ENCODE peak calls at places on chromosomes 3 and 15, in five cellular contexts. One of them, this sample, is unnamed.
A peak's percentile ranks its signal among the peaks of the same experiment; 100 is the strongest.

GRCh38 chr15:89052474-89052873 is 35.8 kb upstream of the ABHD2 start:
- DNase-seq in right lobe of liver: no peak
- DNase-seq in effector memory CD4-positive, alpha-beta T cell: no peak
- DNase-seq in psoas muscle: no peak
- DNase-seq in right cardiac atrium: no peak
- DNase-seq in this sample: no peak

GRCh38 chr3:73577704-73578103 is 47.0 kb downstream of the PDZRN3 start:
- DNase-seq in right cardiac atrium: no peak
- DNase-seq in effector memory CD4-positive, alpha-beta T cell: no peak
- DNase-seq in psoas muscle: no peak
- DNase-seq in right lobe of liver: no peak
- DNase-seq in this sample: no peak

GRCh38 chr15:61827131-61827530 is 233.1 kb downstream of the VPS13C start:
- DNase-seq in right lobe of liver: no peak
- DNase-seq in psoas muscle: no peak
- DNase-seq in effector memory CD4-positive, alpha-beta T cell: no peak
- DNase-seq in right cardiac atrium: no peak
- DNase-seq in this sample: no peak

GRCh38 chr15:36905908-36906307 is 194.4 kb downstream of the MEIS2 start:
- DNase-seq in right cardiac atrium: peak; percentile 53
- DNase-seq in effector memory CD4-positive, alpha-beta T cell: no peak
- DNase-seq in right lobe of liver: no peak
- DNase-seq in psoas muscle: no peak
- DNase-seq in this sample: no peak

GRCh38 chr3:50415066-50415465 is 55.7 kb upstream of the TMEM115 start:
- DNase-seq in psoas muscle: no peak
- DNase-seq in effector memory CD4-positive, alpha-beta T cell: no peak
- DNase-seq in right lobe of liver: no peak
- DNase-seq in right cardiac atrium: no peak
- DNase-seq in this sample: no peak

GRCh38 chr3:49794926-49795905 is 4.5 kb downstream of the CDHR4 start:
- DNase-seq in effector memory CD4-positive, alpha-beta T cell: no peak
- DNase-seq in right lobe of liver: no peak
- DNase-seq in psoas muscle: no peak
- DNase-seq in right cardiac atrium: no peak
- DNase-seq in this sample: no peak

GRCh38 chr15:73700041-73700842 is 16.1 kb downstream of the CD276 start:
- DNase-seq in right cardiac atrium: peak; percentile 89
- DNase-seq in right lobe of liver: peak; percentile 76
- DNase-seq in effector memory CD4-positive, alpha-beta T cell: peak; percentile 49
- DNase-seq in psoas muscle: peak; percentile 71
- DNase-seq in this sample: peak; percentile 54

GRCh38 chr15:40046721-40047412 is 7.9 kb upstream of the SRP14 start:
- DNase-seq in right cardiac atrium: no peak
- DNase-seq in effector memory CD4-positive, alpha-beta T cell: no peak
- DNase-seq in right lobe of liver: no peak
- DNase-seq in psoas muscle: no peak
- DNase-seq in this sample: no peak

GRCh38 chr3:126393563-126393962 is 1.1 kb upstream of the CFAP100 start:
- DNase-seq in psoas muscle: no peak
- DNase-seq in right cardiac atrium: no peak
- DNase-seq in right lobe of liver: peak; percentile 12
- DNase-seq in effector memory CD4-positive, alpha-beta T cell: no peak
- DNase-seq in this sample: no peak

GRCh38 chr3:16545413-16546185 is 32.1 kb upstream of the RFTN1 start:
- DNase-seq in psoas muscle: no peak
- DNase-seq in right lobe of liver: no peak
- DNase-seq in right cardiac atrium: no peak
- DNase-seq in effector memory CD4-positive, alpha-beta T cell: no peak
- DNase-seq in this sample: no peak

GRCh38 chr3:113166719-113167492 is 44.5 kb upstream of the BOC start:
- DNase-seq in right lobe of liver: no peak
- DNase-seq in psoas muscle: peak; percentile 29
- DNase-seq in effector memory CD4-positive, alpha-beta T cell: no peak
- DNase-seq in right cardiac atrium: peak; percentile 82
- DNase-seq in this sample: no peak

GRCh38 chr3:107910713-107911259 is 180.0 kb downstream of the CD47 start:
- DNase-seq in right cardiac atrium: no peak
- DNase-seq in effector memory CD4-positive, alpha-beta T cell: no peak
- DNase-seq in psoas muscle: no peak
- DNase-seq in right lobe of liver: no peak
- DNase-seq in this sample: no peak

GRCh38 chr15:98241032-98241554 is 280.6 kb downstream of the ARRDC4 start:
- DNase-seq in right lobe of liver: no peak
- DNase-seq in effector memory CD4-positive, alpha-beta T cell: no peak
- DNase-seq in right cardiac atrium: no peak
- DNase-seq in psoas muscle: no peak
- DNase-seq in this sample: no peak

GRCh38 chr3:35602395-35602936 is 36.9 kb upstream of the ARPP21 start:
- DNase-seq in right lobe of liver: no peak
- DNase-seq in right cardiac atrium: no peak
- DNase-seq in effector memory CD4-positive, alpha-beta T cell: no peak
- DNase-seq in psoas muscle: no peak
- DNase-seq in this sample: no peak

GRCh38 chr3:188268336-188268735 is 114.4 kb downstream of the LPP start:
- DNase-seq in effector memory CD4-positive, alpha-beta T cell: no peak
- DNase-seq in right lobe of liver: no peak
- DNase-seq in right cardiac atrium: no peak
- DNase-seq in psoas muscle: no peak
- DNase-seq in this sample: no peak

GRCh38 chr3:115279939-115280338 is 132.9 kb upstream of the ZBTB20 start:
- DNase-seq in psoas muscle: no peak
- DNase-seq in effector memory CD4-positive, alpha-beta T cell: no peak
- DNase-seq in right lobe of liver: no peak
- DNase-seq in right cardiac atrium: no peak
- DNase-seq in this sample: no peak

GRCh38 chr15:34753236-34753894 is 1.4 kb downstream of the GJD2 start:
- DNase-seq in right cardiac atrium: peak; percentile 44
- DNase-seq in psoas muscle: no peak
- DNase-seq in right lobe of liver: no peak
- DNase-seq in effector memory CD4-positive, alpha-beta T cell: no peak
- DNase-seq in this sample: no peak

GRCh38 chr3:42014949-42015533 is 53.1 kb upstream of the ULK4 start:
- DNase-seq in right cardiac atrium: peak; percentile 86
- DNase-seq in effector memory CD4-positive, alpha-beta T cell: no peak
- DNase-seq in psoas muscle: peak; percentile 74
- DNase-seq in right lobe of liver: peak; percentile 87
- DNase-seq in this sample: no peak

GRCh38 chr3:69009559-69010410 is 3.7 kb downstream of the EOGT start:
- DNase-seq in right lobe of liver: no peak
- DNase-seq in psoas muscle: no peak
- DNase-seq in effector memory CD4-positive, alpha-beta T cell: no peak
- DNase-seq in right cardiac atrium: no peak
- DNase-seq in this sample: no peak

GRCh38 chr3:10356461-10356897 is 35.6 kb upstream of the SEC13 start:
- DNase-seq in right cardiac atrium: no peak
- DNase-seq in right lobe of liver: no peak
- DNase-seq in effector memory CD4-positive, alpha-beta T cell: no peak
- DNase-seq in psoas muscle: no peak
- DNase-seq in this sample: no peak

GRCh38 chr3:191301017-191301416 is 28.2 kb upstream of the CCDC50 start:
- DNase-seq in right cardiac atrium: no peak
- DNase-seq in effector memory CD4-positive, alpha-beta T cell: no peak
- DNase-seq in psoas muscle: no peak
- DNase-seq in right lobe of liver: no peak
- DNase-seq in this sample: no peak

GRCh38 chr3:85821130-85821756 is 862.5 kb downstream of the CADM2 start:
- DNase-seq in right cardiac atrium: no peak
- DNase-seq in effector memory CD4-positive, alpha-beta T cell: no peak
- DNase-seq in psoas muscle: no peak
- DNase-seq in right lobe of liver: no peak
- DNase-seq in this sample: no peak

GRCh38 chr15:25068696-25069095 is 113.9 kb downstream of the SNRPN start:
- DNase-seq in right cardiac atrium: no peak
- DNase-seq in psoas muscle: no peak
- DNase-seq in effector memory CD4-positive, alpha-beta T cell: no peak
- DNase-seq in right lobe of liver: no peak
- DNase-seq in this sample: no peak

GRCh38 chr15:25070357-25070963 is 115.7 kb downstream of the SNRPN start:
- DNase-seq in effector memory CD4-positive, alpha-beta T cell: no peak
- DNase-seq in right cardiac atrium: no peak
- DNase-seq in psoas muscle: no peak
- DNase-seq in right lobe of liver: no peak
- DNase-seq in this sample: no peak

GRCh38 chr15:25067725-25068309 is 113.0 kb downstream of the SNRPN start:
- DNase-seq in right lobe of liver: no peak
- DNase-seq in right cardiac atrium: no peak
- DNase-seq in psoas muscle: no peak
- DNase-seq in effector memory CD4-positive, alpha-beta T cell: no peak
- DNase-seq in this sample: no peak

DNA sequence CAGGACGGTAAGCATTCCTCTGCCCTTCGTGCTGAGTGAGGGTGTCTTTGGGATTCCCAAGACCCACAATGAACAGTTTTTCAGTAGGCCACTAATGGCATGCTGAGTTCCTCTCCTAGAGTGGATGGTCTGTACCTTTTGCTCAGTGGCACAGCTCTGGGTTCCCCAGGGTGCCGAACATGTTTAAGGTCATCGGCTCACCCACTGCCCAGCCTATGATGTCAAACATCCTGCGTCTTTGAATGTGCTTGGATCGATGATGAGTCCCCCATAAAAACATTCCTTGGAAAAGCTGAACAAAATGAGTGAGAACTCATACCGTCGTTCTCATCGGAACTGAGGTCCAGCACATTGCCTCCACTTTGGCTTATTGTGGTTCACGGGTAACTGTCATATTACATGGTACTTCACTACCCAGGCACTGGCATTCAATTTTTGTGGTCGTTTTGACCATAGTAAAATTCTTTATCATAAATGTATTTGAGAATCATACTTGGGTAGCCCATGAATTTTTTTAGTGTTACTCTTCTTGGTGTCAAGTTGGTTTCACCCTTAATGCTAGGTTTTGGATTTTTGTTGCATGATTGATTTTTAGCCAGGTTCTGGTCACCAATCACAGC is 118.2 kb downstream of the SNRPN start:
- DNase-seq in right lobe of liver: no peak
- DNase-seq in right cardiac atrium: no peak
- DNase-seq in psoas muscle: no peak
- DNase-seq in effector memory CD4-positive, alpha-beta T cell: no peak
- DNase-seq in this sample: no peak
- H3K9me3 ChIP-seq in right lobe of liver: peaks cover 25% of the 10 kb centered on the region
- H3K9me3 ChIP-seq in right cardiac atrium: peaks cover 91% of the 10 kb centered on the region
- H3K9me3 ChIP-seq in psoas muscle: peaks cover 99% of the 10 kb centered on the region
- H3K9me3 ChIP-seq in effector memory CD4-positive, alpha-beta T cell: peaks cover 91% of the 10 kb centered on the region
- H3K9me3 ChIP-seq in this sample: peaks cover 84% of the 10 kb centered on the region

GRCh38 chr15:47333758-47334157 is 383.5 kb upstream of the SEMA6D start:
- DNase-seq in psoas muscle: no peak
- DNase-seq in right cardiac atrium: no peak
- DNase-seq in effector memory CD4-positive, alpha-beta T cell: no peak
- DNase-seq in right lobe of liver: no peak
- DNase-seq in this sample: no peak
- H3K9me3 ChIP-seq in psoas muscle: no peaks in the 10 kb centered on the region
- H3K9me3 ChIP-seq in right cardiac atrium: no peaks in the 10 kb centered on the region
- H3K9me3 ChIP-seq in effector memory CD4-positive, alpha-beta T cell: no peaks in the 10 kb centered on the region
- H3K9me3 ChIP-seq in right lobe of liver: no peaks in the 10 kb centered on the region
- H3K9me3 ChIP-seq in this sample: no peaks in the 10 kb centered on the region

DNA sequence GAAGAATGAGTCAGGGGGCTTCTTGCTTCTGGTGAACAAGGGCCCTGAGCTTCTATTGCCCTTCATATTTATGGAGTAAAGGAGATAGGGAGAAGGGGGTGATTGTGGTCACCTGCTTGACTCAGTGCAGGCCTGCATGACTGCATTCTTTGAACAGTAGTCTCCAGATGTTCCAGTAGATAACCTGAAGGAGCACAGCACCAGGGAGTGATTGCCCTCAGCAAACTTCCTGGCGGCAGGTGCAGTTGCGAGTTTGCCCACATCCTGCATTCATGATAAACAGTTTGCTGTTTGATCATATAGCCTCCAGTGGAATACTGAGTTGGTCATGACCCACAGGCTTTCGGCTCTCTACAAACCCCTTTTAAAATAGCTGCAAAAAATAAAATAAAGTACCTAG is 1632.7 kb downstream of the OTOL1 start:
- DNase-seq in right lobe of liver: no peak
- DNase-seq in right cardiac atrium: no peak
- DNase-seq in psoas muscle: no peak
- DNase-seq in effector memory CD4-positive, alpha-beta T cell: no peak
- DNase-seq in this sample: no peak
- H3K9me3 ChIP-seq in right lobe of liver: no peaks in the 10 kb centered on the region
- H3K9me3 ChIP-seq in right cardiac atrium: peaks cover 2% of the 10 kb centered on the region
- H3K9me3 ChIP-seq in psoas muscle: peaks cover 6% of the 10 kb centered on the region
- H3K9me3 ChIP-seq in effector memory CD4-positive, alpha-beta T cell: no peaks in the 10 kb centered on the region
- H3K9me3 ChIP-seq in this sample: no peaks in the 10 kb centered on the region

GRCh38 chr3:133843634-133844033 is 38.0 kb downstream of the SRPRB start:
- DNase-seq in psoas muscle: no peak
- DNase-seq in effector memory CD4-positive, alpha-beta T cell: no peak
- DNase-seq in right cardiac atrium: no peak
- DNase-seq in right lobe of liver: no peak
- DNase-seq in this sample: no peak

GRCh38 chr3:133840055-133840737 is 34.6 kb downstream of the SRPRB start:
- DNase-seq in psoas muscle: no peak
- DNase-seq in right lobe of liver: peak; percentile 28
- DNase-seq in effector memory CD4-positive, alpha-beta T cell: no peak
- DNase-seq in right cardiac atrium: no peak
- DNase-seq in this sample: no peak

GRCh38 chr3:133841196-133841595 is 35.6 kb downstream of the SRPRB start:
- DNase-seq in right cardiac atrium: no peak
- DNase-seq in effector memory CD4-positive, alpha-beta T cell: no peak
- DNase-seq in right lobe of liver: no peak
- DNase-seq in psoas muscle: no peak
- DNase-seq in this sample: no peak

GRCh38 chr3:133840767-133841166 is 35.2 kb downstream of the SRPRB start:
- DNase-seq in effector memory CD4-positive, alpha-beta T cell: no peak
- DNase-seq in right cardiac atrium: no peak
- DNase-seq in psoas muscle: no peak
- DNase-seq in right lobe of liver: peak; percentile 29
- DNase-seq in this sample: no peak

DNA sequence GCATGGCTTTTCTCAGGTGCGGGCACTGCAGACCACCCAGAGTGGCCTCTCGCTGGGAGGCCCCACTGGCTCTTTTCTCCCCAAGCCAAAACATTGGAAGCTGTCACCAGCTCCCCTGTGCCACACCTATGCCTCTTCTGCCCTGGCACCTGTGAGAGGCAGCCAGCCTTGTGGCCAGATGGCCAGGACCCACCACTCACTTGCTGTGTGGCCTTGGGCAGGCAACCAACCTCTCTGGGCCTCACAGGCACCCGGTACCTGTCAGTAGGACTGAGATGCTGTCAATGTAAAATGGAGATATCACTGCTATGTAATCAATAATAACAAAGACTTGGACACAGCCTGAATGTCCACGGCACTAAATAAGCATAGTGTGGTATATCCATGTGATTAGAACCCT is 36.5 kb downstream of the SRPRB start:
- DNase-seq in right cardiac atrium: no peak
- DNase-seq in psoas muscle: no peak
- DNase-seq in right lobe of liver: no peak
- DNase-seq in effector memory CD4-positive, alpha-beta T cell: no peak
- DNase-seq in this sample: no peak
- H3K9me3 ChIP-seq in right cardiac atrium: no peaks in the 10 kb centered on the region
- H3K9me3 ChIP-seq in psoas muscle: no peaks in the 10 kb centered on the region
- H3K9me3 ChIP-seq in right lobe of liver: no peaks in the 10 kb centered on the region
- H3K9me3 ChIP-seq in effector memory CD4-positive, alpha-beta T cell: no peaks in the 10 kb centered on the region
- H3K9me3 ChIP-seq in this sample: no peaks in the 10 kb centered on the region

DNA sequence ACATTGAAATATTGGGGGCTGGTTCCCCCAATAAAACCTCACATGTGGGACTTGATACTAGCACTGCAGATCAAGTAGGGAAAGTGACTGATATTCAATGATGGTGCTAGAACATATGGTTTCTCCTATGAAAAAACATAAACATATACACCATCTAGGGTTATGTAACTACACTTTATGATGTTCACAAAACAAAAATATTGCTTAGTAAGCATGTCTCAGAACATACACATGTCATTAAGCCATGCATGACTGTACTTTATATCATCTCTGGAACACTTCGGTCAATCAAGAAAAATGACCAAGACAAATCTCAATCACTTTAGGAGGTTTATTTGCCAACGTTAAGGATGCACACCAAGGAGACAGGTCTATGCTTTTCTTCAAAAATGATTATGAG is 57.4 kb downstream of the ZNF717 start:
- DNase-seq in right cardiac atrium: no peak
- DNase-seq in right lobe of liver: no peak
- DNase-seq in effector memory CD4-positive, alpha-beta T cell: no peak
- DNase-seq in psoas muscle: no peak
- DNase-seq in this sample: no peak
- H3K9me3 ChIP-seq in right cardiac atrium: peaks cover 18% of the 10 kb centered on the region
- H3K9me3 ChIP-seq in right lobe of liver: peaks cover 5% of the 10 kb centered on the region
- H3K9me3 ChIP-seq in effector memory CD4-positive, alpha-beta T cell: peaks cover 15% of the 10 kb centered on the region
- H3K9me3 ChIP-seq in psoas muscle: peaks cover 58% of the 10 kb centered on the region
- H3K9me3 ChIP-seq in this sample: peaks cover under 1% of the 10 kb centered on the region

This sample was measured in T-helper 17 cell.